ENCODE peak calls at places on chromosome 5, in six cellular contexts. B is A549, X is WTC11, V is K562, Z is endothelial cell of umbilical vein, P is HepG2. K is an unnamed sample.

GRCh38 chr5:142219146-142219545 is 105.7 kb downstream of the SPRY4 start:
- DNase-seq in V (no peak), X (no peak), Z (no peak), B (no peak), P (no peak), K (no peak)

GRCh38 chr5:127564002-127564769 is 46.7 kb downstream of the PRRC1 start:
- DNase-seq in Z (peak; percentile 67), B (peak; percentile 46), X (peak; percentile 35), P (peak; percentile 57), V (peak; percentile 48), K (no peak)

GRCh38 chr5:157100140-157100679 is 8.6 kb downstream of the HAVCR2 start:
- DNase-seq in V (no peak), Z (no peak), P (no peak), B (no peak), X (no peak), K (no peak)

GRCh38 chr5:133425183-133425582 is 187.2 kb downstream of the FSTL4 start:
- DNase-seq in B (no peak), V (no peak), P (no peak), X (no peak), Z (no peak), K (no peak)

GRCh38 chr5:80741015-80741414 is 86.2 kb upstream of the DHFR start:
- DNase-seq in Z (no peak), V (no peak), P (no peak), B (no peak), X (no peak), K (no peak)

GRCh38 chr5:80781356-80781755 is 126.6 kb upstream of the DHFR start:
- DNase-seq in P (no peak), Z (no peak), X (no peak), B (no peak), V (no peak), K (no peak)

GRCh38 chr5:31361234-31361633 is 167.7 kb downstream of the CDH6 start:
- DNase-seq in X (no peak), B (no peak), V (no peak), Z (no peak), P (no peak), K (no peak)

GRCh38 chr5:115402092-115402491 is 105.6 kb upstream of the CCDC112 start:
- DNase-seq in X (no peak), B (no peak), Z (no peak), P (no peak), V (no peak), K (no peak)

GRCh38 chr5:67182406-67182805 is 14.2 kb downstream of the CD180 start:
- DNase-seq in B (no peak), Z (peak; percentile 86), V (peak; percentile 14), X (peak; percentile 36), P (no peak), K (peak; percentile 55)

GRCh38 chr5:72363146-72363802 is 43.1 kb downstream of the PTCD2 start:
- DNase-seq in B (no peak), X (no peak), V (no peak), P (no peak), Z (peak; percentile 60), K (no peak)

GRCh38 chr5:130955041-130955440 is 210.0 kb downstream of the HINT1 start:
- DNase-seq in X (no peak), P (no peak), Z (no peak), B (no peak), V (no peak), K (no peak)

GRCh38 chr5:143629871-143630658 is 181.9 kb upstream of the HMHB1 start:
- DNase-seq in B (no peak), P (peak; percentile 80), Z (no peak), V (no peak), X (no peak), K (no peak)

GRCh38 chr5:116482394-116482793 is 92.2 kb downstream of the SEMA6A start:
- DNase-seq in Z (no peak), X (no peak), B (no peak), P (no peak), V (no peak), K (no peak)

GRCh38 chr5:174187001-174187400 is 141.5 kb downstream of the NSG2 start:
- DNase-seq in P (no peak), B (no peak), V (no peak), X (no peak), Z (no peak), K (no peak)

GRCh38 chr5:1312206-1312605 is 17.3 kb upstream of the TERT start:
- DNase-seq in V (no peak), Z (no peak), P (no peak), X (no peak), B (no peak), K (no peak)

GRCh38 chr5:17132444-17133083 is 84.9 kb upstream of the BASP1 start:
- DNase-seq in P (no peak), B (peak; percentile 48), Z (peak; percentile 67), V (peak; percentile 32), X (no peak), K (no peak)

GRCh38 chr5:32173394-32174010 is 617 bp downstream of the GOLPH3 start:
- DNase-seq in V (peak; percentile 62), P (peak; percentile 33), Z (no peak), X (peak; percentile 58), B (peak; percentile 51), K (no peak)

GRCh38 chr5:127299678-127300077 is 9.1 kb downstream of the MEGF10 start:
- DNase-seq in B (no peak), Z (no peak), P (no peak), X (no peak), V (no peak), K (no peak)

GRCh38 chr5:179606910-179607448 is 16.5 kb downstream of the HNRNPH1 start:
- DNase-seq in X (peak; percentile 21), V (peak; percentile 4), P (no peak), Z (no peak), B (no peak), K (no peak)

GRCh38 chr5:137231535-137231934 is 267.6 kb downstream of the SPOCK1 start:
- DNase-seq in V (no peak), P (no peak), B (no peak), Z (no peak), X (no peak), K (no peak)

GRCh38 chr5:68459093-68459492 is 243.5 kb downstream of the PIK3R1 start:
- DNase-seq in X (no peak), Z (no peak), P (peak; percentile 56), B (no peak), V (no peak), K (no peak)

DNA sequence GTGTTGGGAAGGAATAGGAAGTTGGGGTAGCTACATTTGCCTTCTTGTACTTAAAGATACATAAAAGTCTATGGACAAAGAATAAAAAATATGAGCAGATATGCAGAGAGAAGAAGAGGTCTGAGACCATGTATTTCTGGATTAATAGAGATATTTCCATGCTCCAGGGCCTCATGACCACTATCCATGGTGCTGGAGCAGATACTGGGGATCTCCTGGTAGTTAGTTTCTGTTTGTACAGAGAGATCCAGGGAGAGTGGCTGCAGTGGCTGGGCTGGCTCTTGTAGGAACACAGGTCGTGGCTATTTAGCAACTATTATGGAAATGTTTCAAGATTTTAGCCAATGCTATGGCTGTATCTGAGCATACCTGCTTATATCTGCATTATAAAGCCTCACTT is 184.2 kb upstream of the TMEM161B start:
- DNase-seq in Z (no peak), V (no peak), X (peak; percentile 10), P (no peak), B (no peak), K (no peak)
- TF ChIP-seq JUN in Z (no peak), V (no peak), X (no peak), P (no peak), B (no peak), K (no peak)

GRCh38 chr5:33852327-33852726 is 39.5 kb downstream of the ADAMTS12 start:
- DNase-seq in B (no peak), P (no peak), Z (no peak), V (no peak), X (no peak), K (no peak)

GRCh38 chr5:33850100-33850594 is 41.6 kb downstream of the ADAMTS12 start:
- DNase-seq in X (no peak), V (peak; percentile 18), P (peak; percentile 3), B (no peak), Z (no peak), K (no peak)

GRCh38 chr5:33843579-33843978 is 48.2 kb downstream of the ADAMTS12 start:
- DNase-seq in Z (peak; percentile 50), X (no peak), V (no peak), B (no peak), P (no peak), K (no peak)

GRCh38 chr5:33852837-33853236 is 39.0 kb downstream of the ADAMTS12 start:
- DNase-seq in X (no peak), V (no peak), B (no peak), Z (no peak), P (no peak), K (no peak)

GRCh38 chr5:33848554-33848953 is 43.2 kb downstream of the ADAMTS12 start:
- DNase-seq in P (no peak), B (no peak), V (no peak), X (no peak), Z (no peak), K (no peak)
- TF ChIP-seq JUN in P (no peak), B (no peak), V (no peak), X (no peak), Z (no peak), K (no peak)

DNA sequence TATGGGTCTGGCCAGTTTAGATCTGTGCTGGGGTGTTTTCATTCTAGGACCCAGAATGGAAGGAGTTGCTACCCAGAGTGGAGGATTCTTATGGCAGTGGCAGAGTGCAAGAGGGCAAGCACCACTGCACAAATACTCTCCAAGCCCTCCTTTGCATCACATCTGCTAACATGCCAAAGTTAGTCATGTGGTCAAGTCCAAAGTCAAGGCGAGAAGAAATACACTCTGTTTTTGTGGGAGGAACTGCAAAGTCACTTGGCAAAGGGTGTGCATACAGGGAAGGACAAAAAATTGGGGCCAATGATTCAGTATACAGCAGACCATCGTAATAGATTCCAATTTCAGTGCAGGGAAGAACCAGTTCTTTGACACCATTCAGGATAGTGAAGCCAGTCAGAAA is 43.9 kb upstream of the HMGCS1 start:
- DNase-seq in X (no peak), Z (no peak), V (no peak), P (peak; percentile 22), B (no peak), K (no peak)
- TF ChIP-seq JUN in X (no peak), Z (no peak), V (no peak), P (no peak), B (no peak), K (no peak)

DNA sequence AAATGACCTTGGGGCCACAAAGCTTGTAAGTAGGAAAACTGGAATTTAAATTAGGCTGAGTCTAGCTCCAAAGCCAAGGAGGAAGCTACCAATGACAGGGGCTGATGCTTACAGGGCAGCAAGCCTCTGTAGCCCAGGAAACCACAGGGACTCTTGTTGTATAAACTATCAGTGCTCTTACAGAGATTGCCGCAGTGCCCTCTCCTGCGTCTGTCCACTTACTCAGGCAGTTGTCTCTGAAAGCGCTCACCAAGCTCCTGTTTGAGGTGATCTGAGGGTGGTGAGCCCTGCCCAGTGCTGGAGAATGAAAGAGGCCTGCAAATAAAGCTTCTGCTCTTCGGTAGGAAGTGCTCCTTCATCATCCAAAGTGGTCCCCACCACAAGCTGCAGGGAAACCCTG is 498.8 kb downstream of the ARHGEF28 start:
- DNase-seq in X (no peak), P (no peak), B (no peak), V (no peak), Z (no peak), K (no peak)
- TF ChIP-seq JUN in X (no peak), P (no peak), B (no peak), V (no peak), Z (no peak), K (no peak)

K was measured in H1.